ENCODE peak calls at places on chromosomes 5 and 9, in ten cellular contexts. N, A, R, P, S, B, W, K, L and Z are unnamed samples. For H3K4me1, the result is how much of the 10 kb centered on the place peaks cover.

GRCh38 chr5:136810198-136810823 is 445.0 kb upstream of the TRPC7 start:
- DNase-seq in R (no peak), K (peak), P (peak), L (no peak), S (no peak), W (peak), A (no peak), B (peak), N (no peak), Z (peak)

GRCh38 chr5:75152861-75153260 is 83.8 kb downstream of the ANKRD31 start:
- DNase-seq in W (no peak), S (peak), P (no peak), R (no peak), N (no peak), K (peak), A (no peak), B (peak), L (no peak), Z (no peak)

GRCh38 chr5:97297063-97297715 is 114.1 kb upstream of the RIOK2 start:
- DNase-seq in R (no peak), P (peak), W (no peak), L (no peak), K (peak), N (peak), S (peak), A (no peak), B (peak), Z (no peak)

GRCh38 chr9:97462914-97463313 is 38.6 kb upstream of the TMOD1 start:
- DNase-seq in W (no peak), A (no peak), L (no peak), B (no peak), N (no peak), R (no peak), P (no peak), K (no peak), S (no peak), Z (no peak)

GRCh38 chr5:97400537-97400936 is 217.5 kb upstream of the RIOK2 start:
- DNase-seq in A (no peak), R (no peak), P (no peak), B (no peak), W (no peak), S (no peak), K (no peak), N (no peak), L (no peak), Z (no peak)

GRCh38 chr9:110131499-110131898 is 76.5 kb downstream of the C9orf152 start:
- DNase-seq in A (no peak), N (no peak), S (no peak), B (no peak), K (peak), W (no peak), P (peak), L (no peak), R (no peak), Z (no peak)

GRCh38 chr5:74538206-74538661 is 102.3 kb downstream of the ENC1 start:
- DNase-seq in B (peak), R (peak), W (peak), N (peak), P (no peak), K (no peak), A (no peak), L (no peak), S (peak), Z (peak)

GRCh38 chr9:80875947-80876346 is 813.4 kb downstream of the TLE1 start:
- DNase-seq in R (no peak), B (no peak), P (peak), N (no peak), K (no peak), S (no peak), A (no peak), L (no peak), W (no peak), Z (no peak)

GRCh38 chr5:1523480-1523792 is 324 bp downstream of the LPCAT1 start:
- DNase-seq in P (no peak), B (peak), S (peak), L (no peak), K (no peak), A (peak), W (no peak), R (no peak), N (no peak), Z (no peak)

GRCh38 chr9:3478549-3478953 is 47.2 kb downstream of the RFX3 start:
- DNase-seq in B (peak), A (no peak), W (no peak), S (no peak), P (peak), N (no peak), K (peak), L (no peak), R (no peak), Z (no peak)

GRCh38 chr5:25707093-25707492 is 1062.3 kb upstream of the CDH10 start:
- DNase-seq in A (no peak), S (no peak), W (no peak), B (no peak), P (no peak), R (no peak), K (no peak), N (no peak), L (no peak), Z (no peak)

GRCh38 chr5:56561-57290 is 35.2 kb upstream of the PLEKHG4B start:
- DNase-seq in W (no peak), P (peak), K (peak), S (peak), N (no peak), L (no peak), A (no peak), R (no peak), B (peak), Z (no peak)

GRCh38 chr5:35012796-35013195 is 35.0 kb downstream of the AGXT2 start:
- DNase-seq in L (no peak), S (no peak), N (no peak), A (no peak), P (no peak), B (peak), R (no peak), W (no peak), K (no peak), Z (peak)

GRCh38 chr9:89710689-89711088 is 105.9 kb downstream of the GADD45G start:
- DNase-seq in A (no peak), S (peak), B (peak), P (peak), L (no peak), R (no peak), W (no peak), N (no peak), K (no peak), Z (no peak)

GRCh38 chr5:102801375-102801774 is 46.3 kb downstream of the PAM start:
- DNase-seq in K (no peak), P (no peak), B (no peak), R (no peak), L (no peak), W (no peak), A (peak), N (no peak), S (no peak), Z (no peak)

GRCh38 chr5:132474881-132475511 is 15.6 kb downstream of the IRF1 start:
- DNase-seq in W (no peak), B (no peak), N (no peak), K (no peak), P (no peak), A (peak), R (peak), L (no peak), S (no peak), Z (no peak)

GRCh38 chr9:89411759-89412158 is 86.2 kb downstream of the SEMA4D start:
- DNase-seq in B (no peak), A (no peak), P (no peak), S (no peak), R (peak), L (no peak), N (no peak), K (no peak), W (no peak), Z (no peak)

GRCh38 chr5:38163636-38164237 is 94.6 kb upstream of the EGFLAM start:
- DNase-seq in P (no peak), K (peak), R (no peak), L (no peak), B (no peak), S (no peak), N (no peak), A (no peak), W (no peak), Z (no peak)

GRCh38 chr9:126375386-126375785 is 48.8 kb downstream of the MVB12B start:
- DNase-seq in S (peak), A (no peak), W (peak), L (no peak), P (peak), B (peak), K (no peak), R (no peak), N (peak), Z (no peak)

GRCh38 chr9:6632516-6633328 is 12.8 kb downstream of the GLDC start:
- DNase-seq in A (no peak), P (no peak), B (no peak), S (peak), K (no peak), R (peak), N (peak), W (no peak), L (no peak), Z (no peak)

GRCh38 chr5:77973253-77973609 is 197.1 kb upstream of the TBCA start:
- DNase-seq in S (no peak), A (no peak), W (no peak), B (no peak), P (no peak), N (peak), L (no peak), K (no peak), R (no peak), Z (no peak)

GRCh38 chr5:77974576-77974975 is 198.4 kb upstream of the TBCA start:
- DNase-seq in L (no peak), W (no peak), P (no peak), A (no peak), R (no peak), B (no peak), S (no peak), K (no peak), N (no peak), Z (no peak)

GRCh38 chr5:77971965-77972544 is 195.9 kb upstream of the TBCA start:
- DNase-seq in P (no peak), L (no peak), S (no peak), R (no peak), W (no peak), B (no peak), N (no peak), A (no peak), K (peak), Z (no peak)

GRCh38 chr5:77970891-77971290 is 194.8 kb upstream of the TBCA start:
- DNase-seq in B (no peak), P (no peak), W (no peak), K (no peak), S (no peak), N (no peak), R (no peak), L (no peak), A (no peak), Z (no peak)

DNA sequence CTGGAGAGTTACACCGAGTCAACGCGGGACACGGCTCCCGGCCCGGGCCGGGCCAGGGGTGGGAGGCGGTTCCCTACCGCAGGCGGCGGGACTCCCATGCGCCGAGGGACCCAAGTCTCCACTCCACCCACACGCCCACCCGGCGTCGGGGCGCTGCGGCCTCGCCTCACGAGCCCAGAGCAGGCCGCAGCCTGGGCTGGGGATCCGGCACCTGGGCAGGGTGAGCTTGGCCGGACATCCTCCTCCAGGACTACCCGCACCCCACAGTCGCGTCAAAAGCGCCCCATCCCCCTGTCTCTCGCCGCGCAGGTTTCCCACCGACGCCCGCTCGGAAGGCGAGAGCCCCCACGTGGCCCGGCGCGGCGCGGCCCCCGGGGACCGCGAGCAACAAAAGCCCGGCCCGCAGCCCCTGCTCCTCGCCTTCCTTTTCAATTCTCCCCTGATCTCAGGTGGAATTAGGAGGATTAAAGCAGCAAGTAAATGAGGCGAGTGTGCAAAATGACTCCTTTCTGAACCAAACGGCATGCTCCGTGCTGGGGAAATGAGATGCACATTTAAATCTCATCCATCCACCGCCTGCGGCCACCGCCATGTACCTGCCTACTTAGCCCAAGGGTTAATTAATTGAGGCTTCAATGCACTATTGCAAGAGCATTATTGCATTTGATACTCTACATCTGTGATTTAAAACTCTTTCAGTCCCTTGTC is 196.6 kb upstream of the TBCA start:
- DNase-seq in W (no peak), A (no peak), P (no peak), R (peak), S (peak), N (no peak), K (no peak), L (no peak), B (no peak), Z (no peak)
- TF ChIP-seq CTCF in W (no peak), A (no peak), P (no peak), R (no peak), S (peak), N (no peak), K (peak), L (no peak), B (no peak), Z (no peak)

GRCh38 chr5:56078271-56078670 is 83.5 kb upstream of the IL6ST start:
- DNase-seq in L (no peak), R (no peak), S (no peak), N (no peak), W (no peak), B (no peak), K (no peak), P (no peak), A (no peak), Z (no peak)

GRCh38 chr5:56077796-56078233 is 83.1 kb upstream of the IL6ST start:
- DNase-seq in W (no peak), S (no peak), P (no peak), R (no peak), K (no peak), N (no peak), A (no peak), L (no peak), B (no peak), Z (no peak)

GRCh38 chr5:56080375-56081052 is 85.8 kb upstream of the IL6ST start:
- DNase-seq in S (no peak), P (no peak), K (no peak), L (no peak), A (no peak), R (no peak), W (no peak), N (no peak), B (no peak), Z (no peak)

GRCh38 chr5:56076486-56076885 is 81.7 kb upstream of the IL6ST start:
- DNase-seq in B (no peak), A (no peak), N (no peak), P (no peak), L (no peak), K (no peak), W (no peak), S (no peak), R (no peak), Z (no peak)

GRCh38 chr5:56078675-56079500 is 84.1 kb upstream of the IL6ST start:
- DNase-seq in N (no peak), W (no peak), L (no peak), K (no peak), P (no peak), R (no peak), A (no peak), S (no peak), B (peak), Z (peak)
- H3K4me1 ChIP-seq in N (under half), W (under half), L (under half), K (under half), P (under half), R (under half), A (under half), S (under half), B (under half), Z (under half)

DNA sequence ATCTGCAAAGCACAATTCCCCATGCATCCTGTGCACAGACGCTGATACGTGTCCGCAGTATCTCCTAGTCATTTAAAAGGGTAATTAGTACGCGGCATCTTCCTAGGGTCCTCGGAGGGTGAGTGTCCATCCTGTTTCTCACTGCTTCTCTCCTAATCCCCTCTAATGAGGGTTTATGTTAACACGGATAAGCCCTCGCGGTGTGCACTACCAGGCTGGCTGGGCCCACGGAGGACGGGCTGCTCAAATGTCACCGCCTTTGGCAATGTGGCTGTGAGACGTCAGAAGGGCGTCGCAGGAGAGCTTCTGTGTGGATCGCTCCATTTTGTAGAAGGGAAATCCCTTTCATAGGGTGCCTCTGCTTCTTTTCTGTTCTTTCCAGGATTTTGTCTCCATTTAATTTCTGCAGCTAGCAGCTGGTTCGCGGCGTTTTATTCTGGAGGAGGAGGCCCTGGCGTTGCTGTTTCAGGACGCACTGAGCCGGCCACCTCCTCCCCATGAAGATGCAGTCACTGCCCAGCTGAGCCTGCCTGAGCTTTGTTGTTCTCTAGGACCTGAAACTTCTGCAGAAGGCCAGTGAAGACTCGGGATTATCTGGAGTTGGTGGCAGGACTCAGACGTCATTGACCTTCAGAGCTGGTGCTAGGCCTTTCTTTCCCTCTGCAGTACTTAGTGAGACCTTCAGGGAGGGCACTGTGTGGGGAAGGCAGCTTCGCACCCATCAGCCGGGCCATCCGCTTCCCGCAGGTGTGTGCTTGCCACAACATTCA is 326.0 kb upstream of the IRX1 start:
- DNase-seq in L (no peak), A (no peak), B (no peak), R (no peak), P (no peak), K (no peak), N (no peak), W (no peak), S (no peak), Z (no peak)
- H3K27ac ChIP-seq in L (no peak), A (no peak), B (no peak), R (no peak), P (no peak), K (no peak), N (no peak), W (no peak), S (no peak), Z (no peak)

DNA sequence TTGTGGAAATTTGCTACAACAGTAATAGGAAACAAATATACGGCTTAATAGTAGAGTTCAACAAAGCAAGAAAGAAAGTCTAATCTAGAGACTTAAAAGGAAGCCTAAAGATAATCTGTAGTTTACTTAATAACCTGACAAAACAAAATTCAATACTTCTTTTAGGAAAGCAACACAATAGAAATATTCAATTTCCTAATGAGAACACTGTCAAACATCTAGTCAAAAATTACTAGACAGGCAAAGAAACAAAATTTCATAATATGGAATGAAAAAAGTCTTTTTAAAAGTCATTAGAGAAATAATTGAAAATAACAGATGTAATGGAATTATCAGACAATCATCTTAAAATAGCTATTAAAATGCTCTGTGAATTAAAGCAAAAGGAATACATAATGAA is 692.5 kb upstream of the ADAMTS16 start:
- DNase-seq in P (no peak), A (no peak), N (no peak), R (no peak), B (no peak), W (no peak), L (no peak), K (no peak), S (no peak), Z (no peak)
- TF ChIP-seq CTCF in P (no peak), A (no peak), N (no peak), R (no peak), B (no peak), W (no peak), L (no peak), K (no peak), S (no peak), Z (no peak)

GRCh38 chr5:59264013-59264412 is 629.5 kb downstream of the PDE4D start:
- DNase-seq in A (no peak), P (no peak), W (no peak), S (no peak), R (no peak), L (no peak), N (no peak), K (no peak), B (no peak), Z (no peak)

GRCh38 chr5:59266410-59266809 is 627.1 kb downstream of the PDE4D start:
- DNase-seq in S (peak), A (no peak), L (no peak), N (peak), P (no peak), K (no peak), R (no peak), B (no peak), W (no peak), Z (no peak)

GRCh38 chr5:59260973-59261372 is 632.6 kb downstream of the PDE4D start:
- DNase-seq in B (no peak), P (no peak), N (no peak), W (no peak), S (no peak), K (no peak), A (no peak), L (no peak), R (no peak), Z (no peak)

GRCh38 chr5:59261969-59262368 is 631.6 kb downstream of the PDE4D start:
- DNase-seq in R (no peak), N (no peak), L (no peak), W (no peak), A (no peak), K (no peak), S (no peak), P (no peak), B (no peak), Z (no peak)

DNA sequence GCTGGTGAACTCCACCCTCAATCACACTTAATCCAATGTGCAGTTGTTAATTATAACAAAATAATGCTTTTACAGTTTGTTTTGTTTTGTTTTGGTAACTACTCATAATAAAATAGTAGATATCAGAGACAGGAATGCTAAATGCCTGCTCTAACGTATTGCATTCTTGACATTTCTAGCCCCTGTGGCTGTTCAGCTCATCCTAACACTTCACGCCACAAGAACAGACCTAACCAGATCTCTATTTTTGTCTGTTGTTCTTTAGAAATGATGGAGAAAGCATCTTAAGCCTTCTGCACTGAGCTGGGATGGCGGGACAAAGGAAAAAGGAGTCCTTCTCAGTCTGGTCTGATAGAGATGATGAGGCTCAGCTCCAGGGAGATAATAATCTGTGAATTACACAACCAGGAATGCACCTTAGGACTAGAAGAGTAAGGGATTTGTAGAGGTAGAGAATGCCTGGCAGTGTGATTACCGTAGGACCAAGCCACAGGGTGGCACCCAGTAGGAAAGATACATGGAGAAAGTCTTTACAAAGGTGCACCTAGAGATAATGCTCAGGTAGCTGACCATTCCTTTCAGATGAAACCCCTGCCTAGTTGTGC is 628.8 kb downstream of the PDE4D start:
- DNase-seq in W (no peak), K (peak), N (no peak), S (no peak), A (no peak), P (peak), L (no peak), B (no peak), R (no peak), Z (no peak)
- H3K4me1 ChIP-seq in W (under half), K (under half), N (under half), S (under half), A (under half), P (under half), L (half or more), B (under half), R (under half), Z (half or more)